ENCODE peak calls at places on chromosome 5, in five cellular contexts. T is GM20000, L is bronchial epithelial cell, N is BJ, E is astrocyte of the cerebellum. P is an unnamed sample.

GRCh38 chr5:143432658-143433239 is 29.3 kb upstream of the NR3C1 start:
- DNase-seq in L (no peak), T (no peak), N (peak), E (no peak), P (no peak)

GRCh38 chr5:177491429-177491945 is 5.9 kb downstream of the PDLIM7 start:
- DNase-seq in L (no peak), T (peak), E (no peak), N (no peak), P (no peak)

GRCh38 chr5:142327111-142327842 is 2.5 kb upstream of the SPRY4 start:
- DNase-seq in N (peak), L (peak), E (no peak), T (no peak), P (peak)

GRCh38 chr5:34008721-34009120 is 871 bp upstream of the AMACR start:
- DNase-seq in N (no peak), T (no peak), E (no peak), L (peak), P (no peak)

GRCh38 chr5:98698359-98698758 is 75.1 kb upstream of the RGMB start:
- DNase-seq in L (peak), T (no peak), N (no peak), E (no peak), P (no peak)

GRCh38 chr5:125129151-125129806 is 382.8 kb upstream of the ZNF608 start:
- DNase-seq in N (no peak), L (peak), T (no peak), E (no peak), P (peak)

GRCh38 chr5:82314964-82315728 is 37.0 kb upstream of the RPS23 start:
- DNase-seq in T (no peak), N (no peak), E (peak), L (peak), P (no peak)

GRCh38 chr5:134506054-134507039 is 19.1 kb upstream of the JADE2 start:
- DNase-seq in T (no peak), N (no peak), L (no peak), E (no peak), P (peak)

GRCh38 chr5:115179068-115179958 is 9.6 kb upstream of the TRIM36 start:
- DNase-seq in N (no peak), T (peak), E (no peak), L (no peak), P (peak)

GRCh38 chr5:82861705-82862104 is 215.5 kb downstream of the TMEM167A start:
- DNase-seq in N (no peak), T (no peak), E (no peak), L (peak), P (no peak)

GRCh38 chr5:56684159-56684558 is 131.2 kb upstream of the MAP3K1 start:
- DNase-seq in T (no peak), E (no peak), N (no peak), L (no peak), P (no peak)

GRCh38 chr5:110880413-110880812 is 141.6 kb downstream of the SLC25A46 start:
- DNase-seq in N (no peak), T (no peak), L (peak), E (peak), P (peak)

GRCh38 chr5:158450761-158451160 is 591.8 kb upstream of the CLINT1 start:
- DNase-seq in T (no peak), N (no peak), E (no peak), L (no peak), P (no peak)

GRCh38 chr5:28012538-28012937 is 974.2 kb upstream of the CDH9 start:
- DNase-seq in E (no peak), T (no peak), N (no peak), L (no peak), P (no peak)

GRCh38 chr5:135372654-135373381 is 26.2 kb downstream of the MACROH2A1 start:
- DNase-seq in T (no peak), N (no peak), L (no peak), E (no peak), P (no peak)

GRCh38 chr5:173886157-173886556 is 2.0 kb upstream of the CPEB4 start:
- DNase-seq in T (no peak), N (no peak), E (no peak), L (no peak), P (no peak)

GRCh38 chr5:173885054-173885443 is 3.1 kb upstream of the CPEB4 start:
- DNase-seq in T (no peak), E (no peak), N (no peak), L (no peak), P (no peak)

GRCh38 chr5:173884402-173885053 is 3.6 kb upstream of the CPEB4 start:
- DNase-seq in N (no peak), E (no peak), L (no peak), T (peak), P (no peak)

GRCh38 chr5:173883347-173883924 is 4.7 kb upstream of the CPEB4 start:
- DNase-seq in T (no peak), N (no peak), E (no peak), L (no peak), P (no peak)

DNA sequence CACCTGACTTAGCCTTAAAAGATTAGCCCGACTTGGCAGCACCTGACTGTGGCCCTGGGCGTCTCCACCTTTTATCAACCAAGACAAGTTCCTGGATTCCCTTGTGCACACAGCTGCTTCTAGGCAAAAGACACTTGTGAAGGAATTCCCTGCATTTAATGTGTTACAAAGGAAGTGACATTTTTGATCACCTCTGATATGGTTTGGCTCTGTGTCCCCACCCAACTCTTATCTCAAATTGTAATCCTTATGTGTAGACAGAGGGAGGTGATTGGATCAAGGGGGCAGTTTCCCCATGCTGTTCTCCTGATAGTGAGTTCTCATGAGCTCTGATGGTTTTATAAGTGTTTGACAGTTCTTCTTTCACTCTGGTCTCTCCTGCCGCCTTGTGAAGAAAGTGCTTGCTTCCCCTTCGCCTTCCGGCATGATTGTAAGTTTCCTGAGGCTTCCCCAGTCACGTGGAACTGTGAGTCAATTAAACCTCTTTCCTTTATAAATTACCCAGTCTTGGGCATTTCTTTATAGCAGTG is 2.6 kb upstream of the CPEB4 start:
- DNase-seq in E (no peak), L (no peak), T (no peak), N (no peak), P (no peak)
- TF ChIP-seq CTCF in E (no peak), L (no peak), T (no peak), N (no peak), P (no peak)

GRCh38 chr5:54329731-54330709 is 19.6 kb upstream of the ARL15 start:
- DNase-seq in E (peak), N (peak), T (no peak), L (peak), P (peak)
- TF ChIP-seq CTCF in E (no peak), N (no peak), T (no peak), L (peak), P (no peak)

GRCh38 chr5:147782053-147783028 is at the start of gene JAKMIP2:
- DNase-seq in E (peak), N (no peak), T (peak), L (no peak), P (peak)
- TF ChIP-seq CTCF in E (no peak), N (no peak), T (no peak), L (no peak), P (no peak)

GRCh38 chr5:64637837-64638443 is 52.4 kb upstream of the SHISAL2B start:
- DNase-seq in L (no peak), N (no peak), E (no peak), T (peak), P (no peak)
- TF ChIP-seq CTCF in L (peak), N (peak), E (peak), T (no peak), P (no peak)